ENCODE peak calls at places on chromosomes 13 and 19, in nine cellular contexts. One of them, this sample, is unnamed.

GRCh38 chr19:38211206-38211605 is 12.8 kb downstream of the DPF1 start:
- DNase-seq in neural progenitor cell: peak; percentile 70
- DNase-seq in fibroblast of mammary gland: no peak
- DNase-seq in NCI-H748 treated with DMSO at 0.1 percent for 48 hours: no peak
- DNase-seq in H9: peak; percentile 64
- DNase-seq in NAMALWA: no peak
- DNase-seq in stimulated activated CD8-positive, alpha-beta memory T cell treated with anti-CD3 and anti-CD28 coated beads, Interleukin-4, amount 100 ng/mL, for 4 hours: no peak
- DNase-seq in CD4-positive, CD25-positive, alpha-beta regulatory T cell: no peak
- DNase-seq in NCI-H1092: no peak
- DNase-seq in this sample: no peak

GRCh38 chr13:74974234-74974879 is 507.6 kb downstream of the TBC1D4 start:
- DNase-seq in neural progenitor cell: peak; percentile 33
- DNase-seq in fibroblast of mammary gland: no peak
- DNase-seq in NCI-H748 treated with DMSO at 0.1 percent for 48 hours: no peak
- DNase-seq in H9: no peak
- DNase-seq in NAMALWA: no peak
- DNase-seq in stimulated activated CD8-positive, alpha-beta memory T cell treated with anti-CD3 and anti-CD28 coated beads, Interleukin-4, amount 100 ng/mL, for 4 hours: no peak
- DNase-seq in CD4-positive, CD25-positive, alpha-beta regulatory T cell: no peak
- DNase-seq in NCI-H1092: no peak
- DNase-seq in this sample: no peak

GRCh38 chr13:38180100-38180499 is 169.6 kb upstream of the UFM1 start:
- DNase-seq in neural progenitor cell: no peak
- DNase-seq in fibroblast of mammary gland: peak; percentile 58
- DNase-seq in NCI-H748 treated with DMSO at 0.1 percent for 48 hours: no peak
- DNase-seq in H9: no peak
- DNase-seq in NAMALWA: no peak
- DNase-seq in stimulated activated CD8-positive, alpha-beta memory T cell treated with anti-CD3 and anti-CD28 coated beads, Interleukin-4, amount 100 ng/mL, for 4 hours: no peak
- DNase-seq in CD4-positive, CD25-positive, alpha-beta regulatory T cell: no peak
- DNase-seq in NCI-H1092: no peak
- DNase-seq in this sample: no peak

GRCh38 chr13:21033866-21034601 is 27.4 kb downstream of the LATS2 start:
- DNase-seq in neural progenitor cell: no peak
- DNase-seq in fibroblast of mammary gland: peak; percentile 42
- DNase-seq in NCI-H748 treated with DMSO at 0.1 percent for 48 hours: no peak
- DNase-seq in H9: no peak
- DNase-seq in NAMALWA: no peak
- DNase-seq in stimulated activated CD8-positive, alpha-beta memory T cell treated with anti-CD3 and anti-CD28 coated beads, Interleukin-4, amount 100 ng/mL, for 4 hours: no peak
- DNase-seq in CD4-positive, CD25-positive, alpha-beta regulatory T cell: no peak
- DNase-seq in NCI-H1092: no peak
- DNase-seq in this sample: no peak

GRCh38 chr19:32708457-32708856 is 11.1 kb upstream of the TDRD12 start:
- DNase-seq in neural progenitor cell: no peak
- DNase-seq in fibroblast of mammary gland: no peak
- DNase-seq in NCI-H748 treated with DMSO at 0.1 percent for 48 hours: no peak
- DNase-seq in H9: no peak
- DNase-seq in NAMALWA: no peak
- DNase-seq in stimulated activated CD8-positive, alpha-beta memory T cell treated with anti-CD3 and anti-CD28 coated beads, Interleukin-4, amount 100 ng/mL, for 4 hours: no peak
- DNase-seq in CD4-positive, CD25-positive, alpha-beta regulatory T cell: peak; percentile 64
- DNase-seq in NCI-H1092: no peak
- DNase-seq in this sample: no peak

GRCh38 chr19:46898731-46899130 is 37.9 kb downstream of the ARHGAP35 start:
- DNase-seq in neural progenitor cell: no peak
- DNase-seq in fibroblast of mammary gland: peak; percentile 78
- DNase-seq in NCI-H748 treated with DMSO at 0.1 percent for 48 hours: no peak
- DNase-seq in H9: no peak
- DNase-seq in NAMALWA: no peak
- DNase-seq in stimulated activated CD8-positive, alpha-beta memory T cell treated with anti-CD3 and anti-CD28 coated beads, Interleukin-4, amount 100 ng/mL, for 4 hours: no peak
- DNase-seq in CD4-positive, CD25-positive, alpha-beta regulatory T cell: no peak
- DNase-seq in NCI-H1092: no peak
- DNase-seq in this sample: no peak

GRCh38 chr19:1090731-1091543 is 4.2 kb downstream of the POLR2E start:
- DNase-seq in neural progenitor cell: no peak
- DNase-seq in fibroblast of mammary gland: no peak
- DNase-seq in NCI-H748 treated with DMSO at 0.1 percent for 48 hours: no peak
- DNase-seq in H9: no peak
- DNase-seq in NAMALWA: no peak
- DNase-seq in stimulated activated CD8-positive, alpha-beta memory T cell treated with anti-CD3 and anti-CD28 coated beads, Interleukin-4, amount 100 ng/mL, for 4 hours: peak; percentile 61
- DNase-seq in CD4-positive, CD25-positive, alpha-beta regulatory T cell: no peak
- DNase-seq in NCI-H1092: no peak
- DNase-seq in this sample: no peak

GRCh38 chr19:49335071-49335783 is at the start of gene CD37:
- DNase-seq in neural progenitor cell: no peak
- DNase-seq in fibroblast of mammary gland: no peak
- DNase-seq in NCI-H748 treated with DMSO at 0.1 percent for 48 hours: no peak
- DNase-seq in H9: peak; percentile 21
- DNase-seq in NAMALWA: peak; percentile 88
- DNase-seq in stimulated activated CD8-positive, alpha-beta memory T cell treated with anti-CD3 and anti-CD28 coated beads, Interleukin-4, amount 100 ng/mL, for 4 hours: peak; percentile 34
- DNase-seq in CD4-positive, CD25-positive, alpha-beta regulatory T cell: peak; percentile 84
- DNase-seq in NCI-H1092: no peak
- DNase-seq in this sample: peak; percentile 64

GRCh38 chr19:29785955-29786589 is 25.7 kb upstream of the CCNE1 start:
- DNase-seq in neural progenitor cell: no peak
- DNase-seq in fibroblast of mammary gland: no peak
- DNase-seq in NCI-H748 treated with DMSO at 0.1 percent for 48 hours: no peak
- DNase-seq in H9: peak; percentile 68
- DNase-seq in NAMALWA: peak; percentile 39
- DNase-seq in stimulated activated CD8-positive, alpha-beta memory T cell treated with anti-CD3 and anti-CD28 coated beads, Interleukin-4, amount 100 ng/mL, for 4 hours: no peak
- DNase-seq in CD4-positive, CD25-positive, alpha-beta regulatory T cell: peak; percentile 36
- DNase-seq in NCI-H1092: no peak
- DNase-seq in this sample: peak; percentile 15

GRCh38 chr19:30881281-30881680 is 468.0 kb downstream of the TSHZ3 start:
- DNase-seq in neural progenitor cell: no peak
- DNase-seq in fibroblast of mammary gland: no peak
- DNase-seq in NCI-H748 treated with DMSO at 0.1 percent for 48 hours: no peak
- DNase-seq in H9: peak; percentile 5
- DNase-seq in NAMALWA: no peak
- DNase-seq in stimulated activated CD8-positive, alpha-beta memory T cell treated with anti-CD3 and anti-CD28 coated beads, Interleukin-4, amount 100 ng/mL, for 4 hours: no peak
- DNase-seq in CD4-positive, CD25-positive, alpha-beta regulatory T cell: no peak
- DNase-seq in NCI-H1092: no peak
- DNase-seq in this sample: no peak

GRCh38 chr19:4140237-4140711 is 13.2 kb upstream of the CREB3L3 start:
- DNase-seq in neural progenitor cell: peak; percentile 88
- DNase-seq in fibroblast of mammary gland: peak; percentile 74
- DNase-seq in NCI-H748 treated with DMSO at 0.1 percent for 48 hours: peak; percentile 18
- DNase-seq in H9: peak; percentile 75
- DNase-seq in NAMALWA: peak; percentile 70
- DNase-seq in stimulated activated CD8-positive, alpha-beta memory T cell treated with anti-CD3 and anti-CD28 coated beads, Interleukin-4, amount 100 ng/mL, for 4 hours: no peak
- DNase-seq in CD4-positive, CD25-positive, alpha-beta regulatory T cell: peak; percentile 69
- DNase-seq in NCI-H1092: peak; percentile 42
- DNase-seq in this sample: peak; percentile 66

This sample was measured in RPMI8226.